ENCODE peak calls at places on chromosomes 6 and 20, in ten cellular contexts. S is Peyer's patch; P is stomach; Y is HCT116; G is heart left ventricle; O is SJSA1; C is breast epithelium; I is uterus; Z is fibroblast of lung; T is CD8-positive, alpha-beta T cell. B is an unnamed sample. For H3K36me3, the result is how much of the 10 kb centered on the place peaks cover.

GRCh38 chr6:166514196-166514595 is 72.3 kb downstream of the RAMACL start:
- DNase-seq in S (no peak), P (no peak), Y (no peak), G (no peak), O (no peak), C (no peak), I (no peak), Z (no peak), T (no peak), B (no peak)

GRCh38 chr20:57394087-57395082 is 3.2 kb downstream of the RBM38 start:
- DNase-seq in S (no peak), P (no peak), Y (no peak), G (peak), O (no peak), C (no peak), I (no peak), Z (no peak), T (no peak), B (peak)

GRCh38 chr6:99434702-99435530 is 9.8 kb upstream of the PNISR start:
- DNase-seq in S (no peak), P (no peak), Y (peak), G (no peak), O (peak), C (no peak), I (no peak), Z (peak), T (no peak), B (peak)

GRCh38 chr20:20373046-20373706 is 5.3 kb downstream of the INSM1 start:
- DNase-seq in S (no peak), P (no peak), Y (no peak), G (no peak), O (no peak), C (no peak), I (no peak), Z (peak), T (no peak), B (peak)

GRCh38 chr6:13762648-13763441 is 51.2 kb upstream of the RANBP9 start:
- DNase-seq in S (no peak), P (no peak), Y (no peak), G (no peak), O (peak), C (peak), I (no peak), Z (peak), T (no peak), B (no peak)

GRCh38 chr6:6131492-6132109 is 124.9 kb upstream of the NRN1 start:
- DNase-seq in S (no peak), P (no peak), Y (peak), G (no peak), O (no peak), C (no peak), I (no peak), Z (no peak), T (no peak), B (peak)

GRCh38 chr6:37538107-37538506 is 38.4 kb upstream of the CCDC167 start:
- DNase-seq in S (no peak), P (no peak), Y (peak), G (no peak), O (peak), C (no peak), I (no peak), Z (no peak), T (no peak), B (peak)

GRCh38 chr6:84976516-84977420 is 212.4 kb upstream of the TBX18 start:
- DNase-seq in S (no peak), P (no peak), Y (no peak), G (no peak), O (peak), C (no peak), I (no peak), Z (no peak), T (no peak), B (no peak)

GRCh38 chr6:164396071-164397047 is 913.0 kb downstream of the C6orf118 start:
- DNase-seq in S (no peak), P (no peak), Y (no peak), G (no peak), O (no peak), C (no peak), I (no peak), Z (peak), T (no peak), B (no peak)

GRCh38 chr20:9506337-9506821 is 8.0 kb upstream of the LAMP5 start:
- DNase-seq in S (no peak), P (no peak), Y (no peak), G (no peak), O (no peak), C (no peak), I (no peak), Z (no peak), T (no peak), B (no peak)

GRCh38 chr6:45606831-45607400 is 229.2 kb upstream of the SUPT3H start:
- DNase-seq in S (no peak), P (no peak), Y (no peak), G (no peak), O (no peak), C (no peak), I (no peak), Z (no peak), T (no peak), B (no peak)

GRCh38 chr6:12324741-12325140 is 34.6 kb downstream of the EDN1 start:
- DNase-seq in S (no peak), P (no peak), Y (peak), G (no peak), O (peak), C (no peak), I (no peak), Z (no peak), T (no peak), B (no peak)

GRCh38 chr20:2470051-2470431 is 548 bp downstream of the SNRPB start:
- DNase-seq in S (peak), P (no peak), Y (no peak), G (peak), O (peak), C (peak), I (no peak), Z (peak), T (peak), B (peak)

GRCh38 chr6:110856296-110856695 is 18.3 kb upstream of the AMD1 start:
- DNase-seq in S (no peak), P (no peak), Y (no peak), G (no peak), O (no peak), C (no peak), I (no peak), Z (no peak), T (no peak), B (no peak)

GRCh38 chr6:148980234-148980633 is 233.4 kb downstream of the UST start:
- DNase-seq in S (no peak), P (no peak), Y (no peak), G (no peak), O (no peak), C (no peak), I (no peak), Z (peak), T (no peak), B (no peak)

GRCh38 chr6:111862314-111862713 is 10.9 kb downstream of the FYN start:
- DNase-seq in S (no peak), P (no peak), Y (no peak), G (no peak), O (no peak), C (no peak), I (no peak), Z (no peak), T (no peak), B (no peak)

GRCh38 chr6:127420558-127420957 is 38.6 kb downstream of the KIAA0408 start:
- DNase-seq in S (peak), P (peak), Y (peak), G (peak), O (peak), C (peak), I (peak), Z (peak), T (peak), B (peak)

GRCh38 chr6:168905451-168906090 is 348.1 kb downstream of the THBS2 start:
- DNase-seq in S (no peak), P (peak), Y (no peak), G (no peak), O (no peak), C (no peak), I (no peak), Z (peak), T (peak), B (peak)

GRCh38 chr20:58906894-58907293 is 54.4 kb downstream of the GNAS start:
- DNase-seq in S (no peak), P (peak), Y (no peak), G (no peak), O (no peak), C (no peak), I (no peak), Z (peak), T (no peak), B (no peak)

GRCh38 chr6:40349092-40349491 is 238.1 kb downstream of the LRFN2 start:
- DNase-seq in S (no peak), P (no peak), Y (no peak), G (no peak), O (no peak), C (no peak), I (peak), Z (peak), T (peak), B (peak)

GRCh38 chr20:17571153-17571527 is 1.3 kb downstream of the DSTN start:
- DNase-seq in S (no peak), P (no peak), Y (no peak), G (no peak), O (no peak), C (no peak), I (no peak), Z (peak), T (no peak), B (no peak)

GRCh38 chr6:161809991-161810390 is 536.1 kb upstream of the AGPAT4 start:
- DNase-seq in S (no peak), P (no peak), Y (no peak), G (no peak), O (no peak), C (no peak), I (no peak), Z (no peak), T (no peak), B (no peak)

GRCh38 chr20:16187956-16188616 is 385.2 kb downstream of the KIF16B start:
- DNase-seq in S (no peak), P (no peak), Y (no peak), G (no peak), O (no peak), C (no peak), I (no peak), Z (no peak), T (no peak), B (no peak)

GRCh38 chr6:28349344-28349891 is 329 bp upstream of the ZKSCAN3 start:
- DNase-seq in S (no peak), P (no peak), Y (no peak), G (no peak), O (no peak), C (no peak), I (no peak), Z (no peak), T (no peak), B (no peak)

GRCh38 chr6:28349892-28350737 is at the start of gene ZKSCAN3:
- DNase-seq in S (peak), P (peak), Y (peak), G (peak), O (peak), C (peak), I (peak), Z (peak), T (peak), B (peak)

GRCh38 chr6:28351087-28351486 is 1.3 kb downstream of the ZKSCAN3 start:
- DNase-seq in S (no peak), P (peak), Y (no peak), G (no peak), O (no peak), C (no peak), I (no peak), Z (no peak), T (no peak), B (no peak)

GRCh38 chr6:28353356-28353755 is 3.6 kb downstream of the ZKSCAN3 start:
- DNase-seq in S (no peak), P (no peak), Y (no peak), G (no peak), O (no peak), C (no peak), I (no peak), Z (no peak), T (no peak), B (no peak)

GRCh38 chr6:28351493-28351925 is 1.8 kb downstream of the ZKSCAN3 start:
- DNase-seq in S (no peak), P (no peak), Y (no peak), G (no peak), O (no peak), C (no peak), I (no peak), Z (no peak), T (no peak), B (no peak)
- H3K4me3 ChIP-seq in S (no peak), P (no peak), Y (peak), G (peak), O (no peak), C (no peak), I (no peak), Z (no peak), T (no peak), B (no peak)

GRCh38 chr20:52291109-52291508 is 99.5 kb upstream of the ZFP64 start:
- DNase-seq in S (no peak), P (no peak), Y (no peak), G (no peak), O (no peak), C (no peak), I (no peak), Z (peak), T (no peak), B (no peak)
- H3K36me3 ChIP-seq in S (under half), P (under half), Y (under half), G (under half), O (under half), C (under half), I (under half), Z (under half), T (under half), B (under half)

GRCh38 chr6:129677634-129678325 is 32.2 kb downstream of the ARHGAP18 start:
- DNase-seq in S (no peak), P (no peak), Y (no peak), G (no peak), O (no peak), C (no peak), I (no peak), Z (peak), T (no peak), B (no peak)
- H3K27ac ChIP-seq in S (peak), P (no peak), Y (peak), G (no peak), O (peak), C (no peak), I (no peak), Z (no peak), T (no peak), B (no peak)

GRCh38 chr6:118663993-118664985 is 12.9 kb upstream of the CEP85L start:
- DNase-seq in S (no peak), P (no peak), Y (no peak), G (no peak), O (no peak), C (no peak), I (no peak), Z (no peak), T (no peak), B (no peak)
- H3K4me3 ChIP-seq in S (peak), P (peak), Y (no peak), G (peak), O (peak), C (peak), I (peak), Z (peak), T (peak), B (no peak)

GRCh38 chr6:51396583-51396982 is 577.9 kb downstream of the TFAP2B start:
- DNase-seq in S (no peak), P (no peak), Y (no peak), G (no peak), O (no peak), C (no peak), I (no peak), Z (no peak), T (no peak), B (no peak)

GRCh38 chr6:51398793-51399192 is 580.1 kb downstream of the TFAP2B start:
- DNase-seq in S (no peak), P (no peak), Y (no peak), G (no peak), O (no peak), C (no peak), I (no peak), Z (no peak), T (no peak), B (no peak)

GRCh38 chr6:51398064-51398740 is 579.5 kb downstream of the TFAP2B start:
- DNase-seq in S (no peak), P (no peak), Y (no peak), G (no peak), O (peak), C (no peak), I (no peak), Z (peak), T (no peak), B (no peak)

DNA sequence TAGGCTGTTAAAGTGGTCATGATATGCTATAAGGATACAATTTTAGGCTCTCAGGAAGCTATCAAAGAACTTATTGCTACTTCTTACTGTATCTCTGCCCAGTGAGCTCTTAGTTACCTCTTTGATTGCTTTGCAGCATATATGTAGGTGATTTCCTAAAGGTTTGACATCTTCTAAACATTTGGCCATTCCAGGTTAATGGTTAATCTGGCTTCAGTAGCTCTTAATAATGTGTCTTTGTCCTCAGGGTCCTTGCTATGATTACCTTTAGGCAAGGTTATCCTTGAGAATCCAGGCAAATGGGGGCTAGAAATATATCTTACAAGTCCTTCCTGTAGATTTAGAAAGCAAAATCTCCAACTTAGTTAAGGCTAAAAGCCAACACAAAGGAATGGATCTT is 575.4 kb downstream of the TFAP2B start:
- DNase-seq in S (no peak), P (no peak), Y (no peak), G (no peak), O (no peak), C (no peak), I (no peak), Z (no peak), T (no peak), B (no peak)
- H3K36me3 ChIP-seq in S (under half), P (under half), Y (under half), G (under half), O (under half), C (under half), I (under half), Z (under half), T (under half), B (under half)